ENCODE peak calls at places on chromosomes 13 and 19, in six cellular contexts. One of them, this sample, is unnamed.

GRCh38 chr19:38970664-38971532 is 4.6 kb downstream of the FBXO17 start:
- DNase-seq in stimulated activated CD4-positive, alpha-beta T cell treated with anti-CD3 and anti-CD28 coated beads, Interleukin-2, amount 100 ng/mL, for 24 hours: no peak
- DNase-seq in activated T-cell treated with anti-CD3 and anti-CD28 coated beads, Interleukin-2, amount 50 U/mL, for 72 hours: no peak
- DNase-seq in uterus: no peak
- DNase-seq in H9: no peak
- DNase-seq in AG09309: peak
- DNase-seq in this sample: no peak

GRCh38 chr13:99123101-99124045 is 77.3 kb upstream of the UBAC2 start:
- DNase-seq in activated T-cell treated with anti-CD3 and anti-CD28 coated beads, Interleukin-2, amount 50 U/mL, for 72 hours: no peak
- DNase-seq in AG09309: peak
- DNase-seq in uterus: no peak
- DNase-seq in stimulated activated CD4-positive, alpha-beta T cell treated with anti-CD3 and anti-CD28 coated beads, Interleukin-2, amount 100 ng/mL, for 24 hours: no peak
- DNase-seq in H9: no peak
- DNase-seq in this sample: no peak

GRCh38 chr13:113876341-113877148 is 12.7 kb upstream of the GAS6 start:
- DNase-seq in H9: no peak
- DNase-seq in AG09309: no peak
- DNase-seq in uterus: no peak
- DNase-seq in activated T-cell treated with anti-CD3 and anti-CD28 coated beads, Interleukin-2, amount 50 U/mL, for 72 hours: no peak
- DNase-seq in stimulated activated CD4-positive, alpha-beta T cell treated with anti-CD3 and anti-CD28 coated beads, Interleukin-2, amount 100 ng/mL, for 24 hours: peak
- DNase-seq in this sample: no peak

GRCh38 chr19:44757057-44757734 is 8.7 kb downstream of the BCL3 start:
- DNase-seq in AG09309: no peak
- DNase-seq in stimulated activated CD4-positive, alpha-beta T cell treated with anti-CD3 and anti-CD28 coated beads, Interleukin-2, amount 100 ng/mL, for 24 hours: no peak
- DNase-seq in H9: no peak
- DNase-seq in uterus: peak
- DNase-seq in activated T-cell treated with anti-CD3 and anti-CD28 coated beads, Interleukin-2, amount 50 U/mL, for 72 hours: no peak
- DNase-seq in this sample: no peak

GRCh38 chr13:73059460-73060250 is 850 bp downstream of the KLF5 start:
- DNase-seq in AG09309: no peak
- DNase-seq in uterus: peak
- DNase-seq in activated T-cell treated with anti-CD3 and anti-CD28 coated beads, Interleukin-2, amount 50 U/mL, for 72 hours: peak
- DNase-seq in H9: peak
- DNase-seq in stimulated activated CD4-positive, alpha-beta T cell treated with anti-CD3 and anti-CD28 coated beads, Interleukin-2, amount 100 ng/mL, for 24 hours: peak
- DNase-seq in this sample: peak

GRCh38 chr13:112752711-112753541 is 63.1 kb downstream of the ATP11A start:
- DNase-seq in activated T-cell treated with anti-CD3 and anti-CD28 coated beads, Interleukin-2, amount 50 U/mL, for 72 hours: peak
- DNase-seq in uterus: peak
- DNase-seq in H9: no peak
- DNase-seq in stimulated activated CD4-positive, alpha-beta T cell treated with anti-CD3 and anti-CD28 coated beads, Interleukin-2, amount 100 ng/mL, for 24 hours: no peak
- DNase-seq in AG09309: no peak
- DNase-seq in this sample: no peak

GRCh38 chr19:7799640-7800355 is 30.2 kb upstream of the EVI5L start:
- DNase-seq in uterus: peak
- DNase-seq in H9: peak
- DNase-seq in AG09309: peak
- DNase-seq in activated T-cell treated with anti-CD3 and anti-CD28 coated beads, Interleukin-2, amount 50 U/mL, for 72 hours: peak
- DNase-seq in stimulated activated CD4-positive, alpha-beta T cell treated with anti-CD3 and anti-CD28 coated beads, Interleukin-2, amount 100 ng/mL, for 24 hours: peak
- DNase-seq in this sample: peak

GRCh38 chr19:3642987-3643386 is 16.4 kb upstream of the CACTIN start:
- DNase-seq in H9: peak
- DNase-seq in uterus: no peak
- DNase-seq in activated T-cell treated with anti-CD3 and anti-CD28 coated beads, Interleukin-2, amount 50 U/mL, for 72 hours: peak
- DNase-seq in AG09309: no peak
- DNase-seq in stimulated activated CD4-positive, alpha-beta T cell treated with anti-CD3 and anti-CD28 coated beads, Interleukin-2, amount 100 ng/mL, for 24 hours: peak
- DNase-seq in this sample: no peak

GRCh38 chr19:8158411-8159074 is 9.2 kb upstream of the FBN3 start:
- DNase-seq in activated T-cell treated with anti-CD3 and anti-CD28 coated beads, Interleukin-2, amount 50 U/mL, for 72 hours: peak
- DNase-seq in H9: peak
- DNase-seq in stimulated activated CD4-positive, alpha-beta T cell treated with anti-CD3 and anti-CD28 coated beads, Interleukin-2, amount 100 ng/mL, for 24 hours: peak
- DNase-seq in uterus: no peak
- DNase-seq in AG09309: no peak
- DNase-seq in this sample: peak

GRCh38 chr13:95217920-95218830 is 83.1 kb downstream of the ABCC4 start:
- DNase-seq in uterus: no peak
- DNase-seq in stimulated activated CD4-positive, alpha-beta T cell treated with anti-CD3 and anti-CD28 coated beads, Interleukin-2, amount 100 ng/mL, for 24 hours: no peak
- DNase-seq in H9: no peak
- DNase-seq in activated T-cell treated with anti-CD3 and anti-CD28 coated beads, Interleukin-2, amount 50 U/mL, for 72 hours: no peak
- DNase-seq in AG09309: no peak
- DNase-seq in this sample: no peak

GRCh38 chr13:77306458-77306857 is 20.4 kb downstream of the MYCBP2 start:
- DNase-seq in uterus: no peak
- DNase-seq in H9: no peak
- DNase-seq in stimulated activated CD4-positive, alpha-beta T cell treated with anti-CD3 and anti-CD28 coated beads, Interleukin-2, amount 100 ng/mL, for 24 hours: no peak
- DNase-seq in activated T-cell treated with anti-CD3 and anti-CD28 coated beads, Interleukin-2, amount 50 U/mL, for 72 hours: no peak
- DNase-seq in AG09309: no peak
- DNase-seq in this sample: no peak

GRCh38 chr13:99203601-99204579 is 3.2 kb downstream of the UBAC2 start:
- DNase-seq in H9: no peak
- DNase-seq in activated T-cell treated with anti-CD3 and anti-CD28 coated beads, Interleukin-2, amount 50 U/mL, for 72 hours: no peak
- DNase-seq in AG09309: no peak
- DNase-seq in stimulated activated CD4-positive, alpha-beta T cell treated with anti-CD3 and anti-CD28 coated beads, Interleukin-2, amount 100 ng/mL, for 24 hours: peak
- DNase-seq in uterus: no peak
- DNase-seq in this sample: no peak

This sample was measured in stimulated activated naive B cell treated with anti-CD40 and anti-IgM and Interleukin-4, amounts not matched to agents 10 μg/mL and 1 μg/mL and 100 μg/mL, for 72 hours.